ENCODE peak calls at places on chromosomes 4 and X, in five cellular contexts. T, V, N, I and Y are unnamed samples.

GRCh38 chrX:121000589-121000988 is 15.0 kb upstream of the CT47A1 start:
- DNase-seq in T (no peak), V (no peak), N (no peak), I (peak), Y (peak)

GRCh38 chr4:57943672-57944071 is 833.5 kb upstream of the IGFBP7 start:
- DNase-seq in T (no peak), V (no peak), N (no peak), I (no peak), Y (peak)

GRCh38 chr4:6963139-6963611 is 53.5 kb downstream of the TBC1D14 start:
- DNase-seq in T (no peak), V (no peak), N (no peak), I (no peak), Y (no peak)

GRCh38 chr4:113952452-113953029 is 26.9 kb downstream of the ARSJ start:
- DNase-seq in T (peak), V (peak), N (no peak), I (peak), Y (peak)

GRCh38 chr4:22334155-22334554 is 181.7 kb downstream of the ADGRA3 start:
- DNase-seq in T (no peak), V (no peak), N (no peak), I (peak), Y (no peak)

GRCh38 chr4:6732441-6733357 is 16.7 kb downstream of the BLOC1S4 start:
- DNase-seq in T (peak), V (no peak), N (peak), I (peak), Y (peak)

GRCh38 chr4:10478621-10479020 is 21.4 kb upstream of the ZNF518B start:
- DNase-seq in T (no peak), V (no peak), N (no peak), I (no peak), Y (no peak)

GRCh38 chr4:6472387-6473263 is at the start of gene PPP2R2C:
- DNase-seq in T (no peak), V (no peak), N (peak), I (no peak), Y (no peak)

GRCh38 chr4:56301181-56302076 is 85.9 kb downstream of the AASDH start:
- DNase-seq in T (peak), V (peak), N (peak), I (peak), Y (peak)

GRCh38 chrX:118943102-118943501 is 31.3 kb upstream of the LONRF3 start:
- DNase-seq in T (no peak), V (no peak), N (no peak), I (no peak), Y (no peak)

GRCh38 chr4:183571350-183572076 is 66.7 kb downstream of the ING2 start:
- DNase-seq in T (peak), V (no peak), N (no peak), I (peak), Y (peak)

GRCh38 chr4:109548655-109549054 is 11.4 kb upstream of the MCUB start:
- DNase-seq in T (peak), V (no peak), N (no peak), I (peak), Y (peak)

GRCh38 chr4:76585897-76586360 is 150.9 kb downstream of the SHROOM3 start:
- DNase-seq in T (peak), V (peak), N (peak), I (peak), Y (peak)

GRCh38 chrX:144586756-144587155 is 660.5 kb upstream of the SPANXN1 start:
- DNase-seq in T (no peak), V (no peak), N (no peak), I (peak), Y (peak)

DNA sequence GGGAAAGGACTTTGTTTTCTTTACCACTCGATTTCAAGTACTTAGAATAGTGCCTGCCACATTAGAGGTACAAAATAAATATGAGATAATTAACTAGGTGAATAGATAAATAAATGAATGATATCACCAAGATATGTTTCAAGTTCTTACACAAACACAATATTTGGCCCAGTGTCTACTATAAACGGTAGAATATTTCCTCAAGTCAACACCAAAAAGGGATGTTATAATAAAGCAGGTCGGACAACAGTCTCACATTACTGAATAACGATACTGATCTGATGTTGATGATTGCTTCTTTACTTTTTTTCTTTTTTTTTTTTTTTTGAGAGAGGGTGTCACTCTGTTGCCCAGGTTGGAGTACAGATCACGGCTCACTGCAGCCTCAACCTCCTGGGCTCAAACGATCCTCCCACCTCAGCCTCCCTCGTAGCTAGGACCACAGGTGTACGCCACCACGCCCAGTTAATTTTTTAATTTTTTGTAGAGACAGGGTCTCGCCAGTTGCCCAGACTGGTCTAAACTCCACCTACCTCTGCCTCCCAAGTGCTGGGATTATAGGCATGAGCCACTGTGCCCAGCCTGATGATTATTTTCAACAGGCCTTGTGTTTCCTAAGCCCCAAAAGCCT is 2.4 kb downstream of the MANBA start:
- DNase-seq in T (no peak), V (no peak), N (no peak), I (no peak), Y (no peak)
- H3K4me3 ChIP-seq in T (no peak), V (no peak), N (no peak), I (no peak), Y (no peak)

GRCh38 chr4:97003715-97004114 is 1139.6 kb downstream of the STPG2 start:
- DNase-seq in T (no peak), V (no peak), N (no peak), I (no peak), Y (no peak)
- H3K4me3 ChIP-seq in T (no peak), V (no peak), N (no peak), I (no peak), Y (no peak)

GRCh38 chrX:103405009-103405333 is 28.6 kb downstream of the BEX3 start:
- DNase-seq in T (no peak), V (no peak), N (no peak), I (no peak), Y (no peak)

GRCh38 chrX:103407776-103408175 is 31.4 kb downstream of the BEX3 start:
- DNase-seq in T (no peak), V (no peak), N (no peak), I (no peak), Y (no peak)

GRCh38 chrX:103400931-103401330 is 24.6 kb downstream of the BEX3 start:
- DNase-seq in T (no peak), V (no peak), N (no peak), I (no peak), Y (no peak)

GRCh38 chrX:103406256-103406655 is 29.9 kb downstream of the BEX3 start:
- DNase-seq in T (no peak), V (no peak), N (no peak), I (no peak), Y (no peak)

GRCh38 chrX:103404225-103405008 is 28.1 kb downstream of the BEX3 start:
- DNase-seq in T (peak), V (peak), N (peak), I (peak), Y (peak)
- H3K4me3 ChIP-seq in T (no peak), V (peak), N (peak), I (peak), Y (peak)

GRCh38 chr4:131509521-131509920 is 1639.6 kb upstream of the PCDH10 start:
- DNase-seq in T (no peak), V (no peak), N (no peak), I (peak), Y (peak)
- H3K4me3 ChIP-seq in T (no peak), V (no peak), N (no peak), I (no peak), Y (no peak)

DNA sequence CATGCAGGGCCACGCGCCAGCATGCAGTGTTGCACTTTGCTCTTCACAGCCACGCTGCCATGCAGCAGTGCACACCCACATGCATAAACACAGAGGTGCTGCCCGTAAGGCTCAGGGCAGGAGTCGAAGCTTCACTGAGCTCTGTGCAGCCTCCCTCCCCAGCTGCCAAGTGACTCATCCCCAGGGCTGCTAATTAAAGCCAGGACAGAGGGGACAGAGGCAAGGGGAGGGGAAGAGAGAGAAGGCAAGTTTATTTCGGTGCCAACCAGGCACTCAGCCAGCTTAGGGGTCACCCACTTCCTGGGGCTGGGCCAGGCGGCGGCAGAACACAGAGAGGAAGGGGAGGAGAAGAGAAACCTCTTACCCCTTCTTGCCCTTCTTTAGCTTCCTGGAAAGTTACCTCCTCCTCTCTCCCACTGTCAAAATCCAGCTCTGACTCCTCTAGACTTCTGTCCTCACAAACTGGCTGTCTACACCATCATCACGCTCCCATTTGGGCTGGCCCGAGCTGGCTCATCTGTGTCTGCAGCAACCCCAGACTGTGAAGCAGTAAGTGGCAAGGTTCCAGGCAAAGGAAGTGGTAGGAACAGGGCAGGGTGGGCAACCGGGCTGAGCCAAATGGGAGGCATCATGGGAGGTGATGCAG is 6.2 kb upstream of the IQSEC2 start:
- DNase-seq in T (peak), V (peak), N (no peak), I (peak), Y (peak)
- H3K4me3 ChIP-seq in T (no peak), V (peak), N (no peak), I (no peak), Y (no peak)

DNA sequence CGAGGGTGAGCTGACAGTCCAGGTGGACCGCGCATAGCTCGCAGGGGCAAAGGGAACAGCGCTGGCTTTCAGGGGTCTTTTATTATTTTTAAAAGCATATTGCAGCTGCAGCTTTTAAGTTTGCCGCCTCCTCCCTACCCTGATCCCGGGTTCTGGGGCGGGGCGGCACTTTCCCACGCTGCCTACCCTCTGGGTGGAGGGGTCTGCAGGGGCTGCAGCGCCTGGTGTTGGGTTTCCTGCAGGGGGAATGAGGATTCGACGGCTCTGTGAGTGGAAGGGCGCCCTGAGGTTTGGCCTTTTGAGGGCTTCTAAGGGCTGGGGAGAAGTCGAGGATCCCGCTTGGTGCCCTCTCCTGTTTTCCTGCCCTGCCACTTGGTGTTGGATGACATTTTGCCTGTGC is 80.7 kb upstream of the SCML1 start:
- DNase-seq in T (no peak), V (no peak), N (no peak), I (no peak), Y (no peak)
- H3K4me3 ChIP-seq in T (no peak), V (no peak), N (no peak), I (no peak), Y (peak)

DNA sequence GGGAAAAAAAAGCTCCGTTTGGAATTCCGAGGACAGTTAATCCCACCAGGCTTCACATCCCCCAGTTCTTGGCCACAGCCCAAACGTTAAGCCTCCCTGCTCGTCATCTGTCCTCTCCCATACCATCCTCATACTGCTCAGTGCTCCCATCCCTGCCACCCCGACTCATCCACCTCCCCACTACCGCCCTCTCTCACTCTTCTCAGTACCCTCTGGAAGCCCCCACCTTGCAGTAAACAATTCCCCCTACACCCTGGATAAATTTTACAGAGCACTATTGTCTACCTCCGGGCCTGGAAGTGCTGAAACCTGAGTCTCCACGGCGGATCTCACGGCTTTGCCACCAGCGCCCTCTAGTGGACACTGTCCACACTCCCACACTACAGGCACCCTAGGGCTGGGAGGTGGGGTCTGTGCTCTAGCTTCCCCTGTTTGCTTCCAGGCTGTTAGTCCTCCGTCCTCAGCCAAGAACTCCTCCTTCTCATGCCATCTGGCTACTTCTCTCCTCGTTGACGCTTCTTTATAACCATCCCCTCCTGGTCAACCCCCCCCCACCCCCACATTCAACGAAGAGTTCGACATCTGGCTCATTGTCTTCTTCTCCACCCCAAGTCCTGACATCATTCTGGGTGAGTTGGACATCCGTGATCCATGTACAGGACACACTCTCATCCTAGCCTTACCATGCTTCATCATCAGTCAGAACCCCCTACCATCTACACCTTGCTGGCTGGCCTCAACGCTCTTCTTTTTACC is 54.5 kb downstream of the RTL9 start:
- DNase-seq in T (peak), V (peak), N (peak), I (peak), Y (peak)
- H3K4me3 ChIP-seq in T (no peak), V (no peak), N (no peak), I (no peak), Y (no peak)